ENCODE peak calls at places on chromosomes 1 and 21, in six cellular contexts. K, X, C, G, W and T are unnamed samples.
A peak's percentile ranks its signal among the peaks of the same experiment; 100 is the strongest.

GRCh38 chr21:42537106-42537742 is 23.6 kb downstream of the SLC37A1 start:
- DNase-seq in K (no peak), X (no peak), C (no peak), G (no peak), W (no peak), T (no peak)

GRCh38 chr1:88302843-88303486 is 381.1 kb upstream of the PKN2 start:
- DNase-seq in K (no peak), X (no peak), C (no peak), G (peak; percentile 75), W (no peak), T (peak; percentile 12)

GRCh38 chr1:67489643-67490042 is 59.4 kb upstream of the SERBP1 start:
- DNase-seq in K (no peak), X (no peak), C (no peak), G (peak; percentile 40), W (no peak), T (peak; percentile 45)

GRCh38 chr21:44887807-44888580 is 14.5 kb upstream of the PTTG1IP start:
- DNase-seq in K (peak; percentile 34), X (peak; percentile 14), C (no peak), G (no peak), W (no peak), T (no peak)

GRCh38 chr1:41802532-41803501 is 115.9 kb downstream of the HIVEP3 start:
- DNase-seq in K (peak; percentile 82), X (peak; percentile 68), C (no peak), G (no peak), W (no peak), T (no peak)

GRCh38 chr1:166905930-166906329 is 29.9 kb upstream of the TADA1 start:
- DNase-seq in K (no peak), X (no peak), C (no peak), G (no peak), W (peak; percentile 92), T (peak; percentile 41)

GRCh38 chr1:2489615-2490014 is 13.5 kb downstream of the PLCH2 start:
- DNase-seq in K (no peak), X (no peak), C (no peak), G (no peak), W (no peak), T (no peak)

GRCh38 chr1:200038987-200039848 is 11.7 kb downstream of the NR5A2 start:
- DNase-seq in K (peak; percentile 56), X (no peak), C (peak; percentile 70), G (peak; percentile 58), W (peak; percentile 60), T (peak; percentile 21)

DNA sequence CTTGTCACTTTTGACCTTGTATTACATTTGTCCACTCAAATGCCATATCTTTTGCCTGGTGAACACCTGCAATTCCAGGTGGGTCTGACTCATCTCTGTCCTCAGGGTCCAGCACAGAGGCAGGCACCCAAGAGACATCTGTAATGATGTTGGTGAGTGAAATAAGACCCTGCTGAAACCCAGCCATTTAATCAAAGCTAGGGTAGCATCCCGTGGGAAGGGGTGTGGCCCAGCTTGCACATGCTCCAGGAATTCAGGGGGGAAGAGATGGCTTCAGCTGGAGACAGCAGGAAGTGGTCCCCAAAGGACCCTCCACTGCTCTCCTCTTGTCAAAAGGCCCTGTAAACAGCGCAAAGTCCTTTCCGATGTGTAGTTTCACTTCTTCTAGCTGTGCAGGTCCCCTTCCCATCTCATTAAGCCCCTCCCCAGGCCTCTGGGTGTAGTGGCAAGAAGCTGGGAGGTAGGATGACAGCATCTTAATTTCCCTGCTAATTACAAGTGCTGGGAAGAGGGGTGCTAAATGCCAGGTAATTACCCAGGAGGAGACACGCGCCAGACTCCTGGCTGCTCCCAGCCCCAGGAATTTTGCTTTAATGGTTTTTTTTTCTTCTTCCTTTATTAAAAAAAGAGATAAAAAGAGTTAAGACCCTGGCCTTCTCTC is 54.4 kb upstream of the TRABD2B start:
- DNase-seq in K (no peak), X (no peak), C (no peak), G (no peak), W (no peak), T (no peak)
- H3K4me1 ChIP-seq in K (no peaks in the 10 kb centered on the region), X (peaks cover 27% of the 10 kb centered on the region), C (peaks cover 13% of the 10 kb centered on the region), G (peaks cover 75% of the 10 kb centered on the region), W (peaks cover 56% of the 10 kb centered on the region), T (peaks cover 11% of the 10 kb centered on the region)

GRCh38 chr1:50420689-50421365 is 2.4 kb downstream of the DMRTA2 start:
- DNase-seq in K (no peak), X (no peak), C (peak; percentile 40), G (no peak), W (no peak), T (no peak)

GRCh38 chr1:50421768-50422674 is 1.2 kb downstream of the DMRTA2 start:
- DNase-seq in K (no peak), X (no peak), C (no peak), G (no peak), W (peak; percentile 20), T (peak; percentile 83)

GRCh38 chr1:50422675-50422945 is 633 bp downstream of the DMRTA2 start:
- DNase-seq in K (no peak), X (no peak), C (no peak), G (no peak), W (no peak), T (no peak)

GRCh38 chr1:50420283-50420682 is 3.0 kb downstream of the DMRTA2 start:
- DNase-seq in K (no peak), X (no peak), C (no peak), G (no peak), W (no peak), T (no peak)

DNA sequence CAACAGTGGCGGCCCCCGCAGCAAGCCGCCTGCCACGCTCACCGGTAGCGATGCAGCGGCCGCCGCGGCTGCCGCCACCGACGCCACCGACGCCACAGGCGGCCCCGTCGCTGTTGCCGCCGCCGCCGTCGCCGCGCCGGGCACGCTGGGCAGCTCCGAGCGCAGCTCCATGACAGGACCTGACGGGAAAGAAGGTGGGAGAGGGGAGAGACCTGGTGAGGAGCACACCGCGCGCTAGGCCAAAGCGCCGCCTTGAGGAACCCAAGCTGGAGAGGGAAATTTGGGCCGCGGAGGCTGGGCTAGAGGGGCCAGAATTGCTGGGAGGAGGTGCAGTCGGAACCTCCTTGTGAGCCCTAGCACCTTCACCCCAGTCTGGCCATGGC is 1.9 kb downstream of the DMRTA2 start:
- DNase-seq in K (no peak), X (no peak), C (no peak), G (no peak), W (no peak), T (no peak)
- H3K4me1 ChIP-seq in K (peaks cover 22% of the 10 kb centered on the region), X (peaks cover 73% of the 10 kb centered on the region), C (peaks cover 12% of the 10 kb centered on the region), G (peaks cover 40% of the 10 kb centered on the region), W (peaks cover 11% of the 10 kb centered on the region), T (no peaks in the 10 kb centered on the region)

GRCh38 chr1:198669771-198670170 is 30.9 kb downstream of the PTPRC start:
- DNase-seq in K (no peak), X (no peak), C (no peak), G (no peak), W (no peak), T (no peak)
- H3K4me1 ChIP-seq in K (no peaks in the 10 kb centered on the region), X (no peaks in the 10 kb centered on the region), C (no peaks in the 10 kb centered on the region), G (no peaks in the 10 kb centered on the region), W (peaks cover 49% of the 10 kb centered on the region), T (peaks cover 12% of the 10 kb centered on the region)

GRCh38 chr1:109425391-109425790 is 857 bp downstream of the PSMA5 start:
- DNase-seq in K (no peak), X (no peak), C (no peak), G (no peak), W (no peak), T (no peak)
- H3K4me1 ChIP-seq in K (peaks cover 33% of the 10 kb centered on the region), X (peaks cover 49% of the 10 kb centered on the region), C (peaks cover 2% of the 10 kb centered on the region), G (peaks cover 20% of the 10 kb centered on the region), W (peaks cover 19% of the 10 kb centered on the region), T (peaks cover 3% of the 10 kb centered on the region)

GRCh38 chr1:204102029-204102611 is 29.2 kb downstream of the SOX13 start:
- DNase-seq in K (no peak), X (no peak), C (no peak), G (no peak), W (no peak), T (no peak)
- H3K4me1 ChIP-seq in K (peaks cover 47% of the 10 kb centered on the region), X (peaks cover 58% of the 10 kb centered on the region), C (peaks cover 20% of the 10 kb centered on the region), G (peaks cover 35% of the 10 kb centered on the region), W (peaks cover 31% of the 10 kb centered on the region), T (peaks cover 18% of the 10 kb centered on the region)